ENCODE peak calls at places on chromosomes 11 and 22, in eight cellular contexts. F, B, E, U, C, X, G and A are unnamed samples.

GRCh38 chr22:20013382-20013871 is 3.2 kb downstream of the ARVCF start:
- DNase-seq in X (peak; percentile 39), C (peak; percentile 70), F (peak; percentile 88), E (peak; percentile 34), G (peak; percentile 15), U (peak; percentile 84), B (no peak), A (peak; percentile 73)

GRCh38 chr11:90496722-90497121 is 273.9 kb upstream of the CHORDC1 start:
- DNase-seq in C (no peak), U (no peak), B (no peak), F (no peak), E (no peak), G (no peak), X (no peak), A (no peak)

GRCh38 chr22:17597217-17597616 is 31.3 kb downstream of the ATP6V1E1 start:
- DNase-seq in E (no peak), B (no peak), U (no peak), G (no peak), C (no peak), X (peak; percentile 69), F (no peak), A (no peak)

GRCh38 chr11:47857485-47858168 is 9.5 kb upstream of the NUP160 start:
- DNase-seq in G (no peak), B (no peak), X (no peak), C (peak; percentile 31), F (no peak), E (no peak), U (no peak), A (no peak)

GRCh38 chr11:130588471-130588870 is 140.0 kb downstream of the ADAMTS15 start:
- DNase-seq in U (no peak), C (no peak), E (no peak), B (no peak), X (no peak), F (no peak), G (peak; percentile 26), A (no peak)

GRCh38 chr22:40055143-40055926 is 60.6 kb downstream of the FAM83F start:
- DNase-seq in C (peak; percentile 38), U (no peak), F (no peak), E (no peak), G (peak; percentile 59), X (no peak), B (no peak), A (no peak)

GRCh38 chr22:41480397-41480735 is 11.4 kb downstream of the ACO2 start:
- DNase-seq in X (peak; percentile 64), B (no peak), F (no peak), C (no peak), U (no peak), E (peak; percentile 92), G (no peak), A (no peak)

GRCh38 chr11:35337136-35337918 is 82.0 kb downstream of the SLC1A2 start:
- DNase-seq in C (no peak), B (peak; percentile 97), U (no peak), E (peak; percentile 100), X (peak; percentile 98), G (peak; percentile 100), F (no peak), A (peak; percentile 50)

GRCh38 chr22:50531546-50532352 is 1.9 kb upstream of the TYMP start:
- DNase-seq in E (peak; percentile 52), C (peak; percentile 73), U (peak; percentile 68), G (peak; percentile 38), X (peak; percentile 77), F (peak; percentile 88), B (no peak), A (peak; percentile 84)

GRCh38 chr11:127733552-127733951 is 733.0 kb upstream of the KIRREL3 start:
- DNase-seq in F (no peak), G (no peak), E (no peak), C (no peak), B (no peak), X (no peak), U (peak; percentile 62), A (no peak)

GRCh38 chr22:46780453-46780852 is 18.0 kb downstream of the TBC1D22A start:
- DNase-seq in U (no peak), X (peak; percentile 12), C (no peak), B (no peak), G (no peak), E (no peak), F (no peak), A (no peak)

GRCh38 chr11:71563401-71563800 is 2.0 kb upstream of the KRTAP5-10 start:
- DNase-seq in B (peak; percentile 51), U (peak; percentile 59), X (peak; percentile 50), E (peak; percentile 69), G (peak; percentile 59), C (peak; percentile 72), F (no peak), A (peak; percentile 30)

GRCh38 chr11:1327064-1327460 is 17.6 kb upstream of the TOLLIP start:
- DNase-seq in G (no peak), E (no peak), C (no peak), F (no peak), X (peak; percentile 23), B (no peak), U (no peak), A (no peak)

GRCh38 chr11:46560300-46561025 is 33.4 kb downstream of the AMBRA1 start:
- DNase-seq in F (no peak), U (no peak), C (peak; percentile 47), G (no peak), E (peak; percentile 50), X (peak; percentile 31), B (no peak), A (no peak)

GRCh38 chr22:37659066-37659896 is 758 bp downstream of the PDXP start:
- DNase-seq in C (no peak), U (no peak), X (no peak), G (no peak), E (no peak), B (no peak), F (peak; percentile 73), A (no peak)

GRCh38 chr11:112249871-112250590 is 10.6 kb downstream of the PLET1 start:
- DNase-seq in C (no peak), U (no peak), G (no peak), X (peak; percentile 39), F (no peak), E (no peak), B (no peak), A (no peak)

GRCh38 chr11:8768625-8769333 is 86.2 kb downstream of the RPL27A start:
- DNase-seq in E (peak; percentile 80), X (peak; percentile 91), U (no peak), C (no peak), G (peak; percentile 79), F (no peak), B (peak; percentile 72), A (peak; percentile 12)

GRCh38 chr11:102451693-102452460 is 688 bp downstream of the TMEM123 start:
- DNase-seq in F (peak; percentile 82), X (peak; percentile 38), E (peak; percentile 41), U (peak; percentile 53), C (peak; percentile 75), G (peak; percentile 52), B (no peak), A (peak; percentile 49)
- TF ChIP-seq CTCF in F (no peak), X (peak; percentile 15), E (peak; percentile 3), U (no peak), C (peak; percentile 29), G (peak; percentile 29), B (no peak), A (no peak)

GRCh38 chr22:27715078-27715477 is 86.5 kb downstream of the MN1 start:
- DNase-seq in X (no peak), B (no peak), E (no peak), C (no peak), G (no peak), U (no peak), F (peak; percentile 81), A (no peak)
- TF ChIP-seq CTCF in X (peak; percentile 38), B (peak; percentile 36), E (no peak), C (no peak), G (peak; percentile 10), U (no peak), F (peak; percentile 53), A (no peak)

GRCh38 chr11:117180661-117181585 is 2.4 kb downstream of the SIDT2 start:
- DNase-seq in B (peak; percentile 81), G (peak; percentile 58), C (peak; percentile 80), E (peak; percentile 82), X (peak; percentile 78), U (peak; percentile 81), F (peak; percentile 86), A (peak; percentile 18)
- TF ChIP-seq CTCF in B (peak; percentile 66), G (peak; percentile 88), C (peak; percentile 98), E (peak; percentile 89), X (peak; percentile 82), U (peak; percentile 42), F (peak; percentile 63), A (no peak)

GRCh38 chr11:65217441-65218423 is 36.0 kb downstream of the CAPN1 start:
- DNase-seq in E (no peak), G (no peak), X (no peak), B (no peak), U (no peak), F (no peak), C (peak; percentile 6), A (no peak)
- TF ChIP-seq CTCF in E (no peak), G (no peak), X (no peak), B (no peak), U (no peak), F (no peak), C (no peak), A (no peak)

GRCh38 chr11:9875862-9876261 is 212.0 kb downstream of the SWAP70 start:
- DNase-seq in C (no peak), F (no peak), U (no peak), G (no peak), B (no peak), E (no peak), X (no peak), A (no peak)
- TF ChIP-seq CTCF in C (no peak), F (no peak), U (no peak), G (no peak), B (no peak), E (no peak), X (no peak), A (no peak)

GRCh38 chr11:107265591-107265990 is 192.0 kb downstream of the CWF19L2 start:
- DNase-seq in E (no peak), C (no peak), B (no peak), F (no peak), G (no peak), U (no peak), X (no peak), A (no peak)

GRCh38 chr11:107272561-107272960 is 185.1 kb downstream of the CWF19L2 start:
- DNase-seq in C (no peak), U (no peak), F (no peak), E (no peak), X (no peak), B (no peak), G (no peak), A (no peak)

GRCh38 chr11:107276057-107276456 is 181.6 kb downstream of the CWF19L2 start:
- DNase-seq in C (no peak), B (no peak), U (no peak), X (no peak), G (no peak), E (peak; percentile 27), F (no peak), A (no peak)

GRCh38 chr11:107275632-107276031 is 182.0 kb downstream of the CWF19L2 start:
- DNase-seq in F (no peak), G (peak; percentile 21), B (no peak), C (no peak), U (no peak), X (no peak), E (peak; percentile 29), A (no peak)

GRCh38 chr11:107271425-107271824 is 186.2 kb downstream of the CWF19L2 start:
- DNase-seq in G (no peak), E (no peak), B (no peak), C (no peak), U (no peak), X (no peak), F (no peak), A (no peak)
- TF ChIP-seq CTCF in G (no peak), E (no peak), B (no peak), C (no peak), U (no peak), X (no peak), F (no peak), A (no peak)

GRCh38 chr22:22144858-22145257 is 99.7 kb upstream of the VPREB1 start:
- DNase-seq in X (no peak), F (no peak), G (peak; percentile 17), E (peak; percentile 3), U (no peak), C (no peak), B (no peak), A (no peak)
- TF ChIP-seq CTCF in X (no peak), F (no peak), G (no peak), E (no peak), U (peak; percentile 25), C (no peak), B (peak; percentile 18), A (peak; percentile 11)